ENCODE peak calls at places on chromosomes 2 and 18, in seven cellular contexts. S, Y, R, D, K, J and A are unnamed samples.

GRCh38 chr2:147033046-147033445 is 811.8 kb upstream of the ACVR2A start:
- DNase-seq in S (peak), Y (no peak), R (no peak), D (no peak), K (no peak), J (no peak), A (no peak)

GRCh38 chr2:164792316-164793127 is 49.1 kb downstream of the COBLL1 start:
- DNase-seq in S (no peak), Y (no peak), R (peak), D (no peak), K (peak), J (no peak), A (no peak)

GRCh38 chr2:230947908-230948365 is 22.9 kb upstream of the GPR55 start:
- DNase-seq in S (no peak), Y (no peak), R (no peak), D (no peak), K (no peak), J (no peak), A (no peak)

GRCh38 chr18:79496978-79497637 is 101.4 kb downstream of the NFATC1 start:
- DNase-seq in S (peak), Y (peak), R (no peak), D (no peak), K (peak), J (no peak), A (peak)

GRCh38 chr2:199148076-199148845 is 309.5 kb downstream of the SATB2 start:
- DNase-seq in S (no peak), Y (no peak), R (no peak), D (no peak), K (peak), J (no peak), A (no peak)

GRCh38 chr18:13239557-13239956 is 21.0 kb downstream of the LDLRAD4 start:
- DNase-seq in S (no peak), Y (no peak), R (peak), D (no peak), K (no peak), J (no peak), A (no peak)

GRCh38 chr2:172285010-172285621 is 142.3 kb upstream of the ITGA6 start:
- DNase-seq in S (peak), Y (peak), R (peak), D (no peak), K (peak), J (no peak), A (no peak)

GRCh38 chr2:26506279-26506678 is 28.4 kb upstream of the OTOF start:
- DNase-seq in S (no peak), Y (no peak), R (no peak), D (no peak), K (no peak), J (no peak), A (no peak)

GRCh38 chr2:8036366-8036765 is 645.5 kb upstream of the ID2 start:
- DNase-seq in S (no peak), Y (no peak), R (no peak), D (no peak), K (no peak), J (no peak), A (no peak)

GRCh38 chr2:235668782-235669181 is 174.9 kb downstream of the AGAP1 start:
- DNase-seq in S (no peak), Y (no peak), R (no peak), D (no peak), K (no peak), J (no peak), A (no peak)
- H3K4me3 ChIP-seq in S (no peak), Y (no peak), R (no peak), D (peak), K (no peak), J (peak), A (no peak)

GRCh38 chr2:118832071-118832790 is 15.2 kb downstream of the EN1 start:
- DNase-seq in S (no peak), Y (no peak), R (no peak), D (no peak), K (no peak), J (no peak), A (no peak)
- H3K4me3 ChIP-seq in S (no peak), Y (no peak), R (no peak), D (no peak), K (no peak), J (no peak), A (no peak)

GRCh38 chr18:9062418-9062751 is 40.1 kb upstream of the NDUFV2 start:
- DNase-seq in S (no peak), Y (no peak), R (no peak), D (no peak), K (no peak), J (no peak), A (no peak)
- H3K4me3 ChIP-seq in S (no peak), Y (no peak), R (no peak), D (no peak), K (no peak), J (no peak), A (no peak)

DNA sequence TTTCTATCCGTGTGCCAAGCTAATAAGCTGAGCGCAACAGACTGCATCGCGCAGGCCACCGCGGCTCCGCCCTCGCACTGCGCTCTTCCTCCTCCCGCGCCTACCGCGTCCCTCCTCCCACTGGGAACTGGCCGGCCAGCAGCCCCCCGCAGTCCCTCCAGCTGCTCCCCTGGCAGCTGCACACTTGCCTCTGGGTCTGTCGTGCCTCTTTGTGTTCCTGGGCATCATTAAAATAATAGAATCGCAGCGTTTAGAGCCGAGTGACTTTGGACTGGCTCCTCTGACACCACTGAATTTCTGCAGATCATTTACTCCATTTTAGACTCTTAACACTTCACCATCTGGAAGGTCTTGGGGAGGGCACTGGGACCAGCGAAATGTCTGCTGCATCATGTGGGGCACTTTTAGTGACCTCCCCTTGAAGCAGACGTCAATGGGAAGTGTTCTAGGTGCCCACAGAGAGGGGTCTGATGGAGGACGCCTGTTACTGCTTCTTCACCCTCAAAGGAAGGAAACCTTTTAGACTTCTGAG is 20.9 kb upstream of the NAB1 start:
- DNase-seq in S (peak), Y (no peak), R (peak), D (peak), K (peak), J (no peak), A (no peak)
- H3K4me3 ChIP-seq in S (peak), Y (no peak), R (peak), D (peak), K (peak), J (peak), A (peak)

GRCh38 chr2:235640900-235641299 is 147.1 kb downstream of the AGAP1 start:
- DNase-seq in S (no peak), Y (no peak), R (no peak), D (no peak), K (no peak), J (no peak), A (no peak)
- H3K4me3 ChIP-seq in S (no peak), Y (no peak), R (no peak), D (no peak), K (no peak), J (no peak), A (no peak)

GRCh38 chr2:24926220-24926601 is 6.2 kb upstream of the ADCY3 start:
- DNase-seq in S (no peak), Y (no peak), R (no peak), D (no peak), K (no peak), J (no peak), A (no peak)
- H3K4me3 ChIP-seq in S (no peak), Y (no peak), R (no peak), D (peak), K (no peak), J (peak), A (peak)

GRCh38 chr2:190679391-190679790 is 30.5 kb downstream of the NAB1 start:
- DNase-seq in S (no peak), Y (no peak), R (no peak), D (no peak), K (no peak), J (no peak), A (no peak)
- H3K4me3 ChIP-seq in S (no peak), Y (no peak), R (no peak), D (no peak), K (no peak), J (no peak), A (no peak)

GRCh38 chr2:3545788-3546478 is 12.2 kb downstream of the RNASEH1 start:
- DNase-seq in S (no peak), Y (no peak), R (no peak), D (no peak), K (no peak), J (no peak), A (no peak)
- H3K4me3 ChIP-seq in S (no peak), Y (no peak), R (no peak), D (no peak), K (no peak), J (no peak), A (no peak)